ENCODE peak calls at places on chromosomes 13 and 19, in five cellular contexts. K, B, E, G and M are unnamed samples.
A peak's percentile ranks its signal among the peaks of the same experiment; 100 is the strongest.

GRCh38 chr19:56071151-56071550 is 49.9 kb downstream of the ZNF787 start:
- DNase-seq in K (no peak), B (no peak), E (no peak), G (no peak), M (no peak)

GRCh38 chr19:46605356-46605821 is 4.3 kb downstream of the CALM3 start:
- DNase-seq in K (no peak), B (no peak), E (no peak), G (no peak), M (no peak)

GRCh38 chr13:44170731-44171130 is 202.9 kb upstream of the SERP2 start:
- DNase-seq in K (no peak), B (no peak), E (no peak), G (no peak), M (no peak)

GRCh38 chr13:43520331-43520730 is 266.4 kb downstream of the ENOX1 start:
- DNase-seq in K (no peak), B (no peak), E (no peak), G (no peak), M (no peak)

GRCh38 chr19:57709616-57710015 is 612 bp upstream of the ZNF154 start:
- DNase-seq in K (no peak), B (no peak), E (no peak), G (no peak), M (no peak)

GRCh38 chr13:49400755-49401659 is 42.9 kb downstream of the CAB39L start:
- DNase-seq in K (no peak), B (peak; percentile 33), E (peak; percentile 3), G (no peak), M (peak; percentile 21)

GRCh38 chr13:93723316-93723715 is 496.7 kb downstream of the GPC6 start:
- DNase-seq in K (no peak), B (peak; percentile 34), E (no peak), G (no peak), M (no peak)

GRCh38 chr13:72959643-72960042 is 99.2 kb upstream of the KLF5 start:
- DNase-seq in K (no peak), B (no peak), E (no peak), G (no peak), M (no peak)

GRCh38 chr13:51122868-51123267 is 11.8 kb upstream of the C13orf42 start:
- DNase-seq in K (no peak), B (no peak), E (no peak), G (no peak), M (no peak)

GRCh38 chr13:30504081-30504480 is 38.3 kb upstream of the HMGB1 start:
- DNase-seq in K (no peak), B (peak; percentile 51), E (no peak), G (no peak), M (no peak)

GRCh38 chr13:23271331-23271730 is 90.6 kb downstream of the SGCG start:
- DNase-seq in K (no peak), B (no peak), E (no peak), G (no peak), M (no peak)

GRCh38 chr19:6047741-6048231 is 62.5 kb downstream of the RFX2 start:
- DNase-seq in K (no peak), B (peak; percentile 28), E (no peak), G (no peak), M (no peak)

GRCh38 chr19:5261151-5261890 is 79.3 kb downstream of the PTPRS start:
- DNase-seq in K (no peak), B (no peak), E (no peak), G (no peak), M (no peak)

GRCh38 chr19:38224014-38224862 is at the start of gene DPF1:
- DNase-seq in K (peak; percentile 54), B (peak; percentile 70), E (no peak), G (peak; percentile 45), M (peak; percentile 59)

GRCh38 chr13:74017301-74018092 is 116.7 kb downstream of the KLF12 start:
- DNase-seq in K (no peak), B (no peak), E (no peak), G (no peak), M (no peak)

GRCh38 chr13:111482806-111483620 is 162.6 kb downstream of the TEX29 start:
- DNase-seq in K (no peak), B (no peak), E (no peak), G (no peak), M (no peak)

GRCh38 chr19:41617941-41618730 is 8.7 kb downstream of the CEACAM4 start:
- DNase-seq in K (peak; percentile 29), B (no peak), E (no peak), G (no peak), M (no peak)

GRCh38 chr19:8238251-8238650 is 29.1 kb downstream of the CERS4 start:
- DNase-seq in K (no peak), B (no peak), E (no peak), G (no peak), M (no peak)

GRCh38 chr13:30212256-30212655 is 95.1 kb downstream of the KATNAL1 start:
- DNase-seq in K (no peak), B (no peak), E (no peak), G (no peak), M (no peak)

GRCh38 chr19:49336482-49337266 is 1.5 kb downstream of the CD37 start:
- DNase-seq in K (no peak), B (no peak), E (no peak), G (no peak), M (no peak)